ENCODE peak calls at places on chromosomes 3 and 15, in four cellular contexts. Z, M, E and I are unnamed samples.

GRCh38 chr15:66803182-66803729 is 101.2 kb downstream of the SMAD6 start:
- DNase-seq in Z (peak; percentile 80), M (peak; percentile 93), E (peak; percentile 89), I (no peak)

GRCh38 chr15:95024388-95024787 is 793.0 kb downstream of the MCTP2 start:
- DNase-seq in Z (no peak), M (no peak), E (no peak), I (no peak)

GRCh38 chr3:123271466-123272159 is 69.9 kb downstream of the SEC22A start:
- DNase-seq in Z (no peak), M (peak; percentile 82), E (no peak), I (no peak)

GRCh38 chr3:143754090-143754489 is 94.2 kb downstream of the SLC9A9 start:
- DNase-seq in Z (no peak), M (no peak), E (no peak), I (no peak)

GRCh38 chr15:91529534-91529933 is 324.0 kb upstream of the SLCO3A1 start:
- DNase-seq in Z (no peak), M (no peak), E (no peak), I (no peak)

GRCh38 chr3:59436164-59436958 is 386.5 kb upstream of the CFAP20DC start:
- DNase-seq in Z (no peak), M (no peak), E (no peak), I (no peak)

GRCh38 chr3:101695779-101696372 is 9.4 kb upstream of the RPL24 start:
- DNase-seq in Z (no peak), M (no peak), E (no peak), I (no peak)

GRCh38 chr15:74320358-74321247 is 46.8 kb downstream of the CYP11A1 start:
- DNase-seq in Z (no peak), M (no peak), E (peak; percentile 37), I (no peak)

GRCh38 chr3:173753593-173753992 is 356.0 kb downstream of the NLGN1 start:
- DNase-seq in Z (no peak), M (no peak), E (no peak), I (no peak)

GRCh38 chr15:79887054-79887453 is 9.8 kb downstream of the MTHFS start:
- DNase-seq in Z (no peak), M (no peak), E (no peak), I (no peak)

GRCh38 chr3:73516656-73517055 is 108.1 kb downstream of the PDZRN3 start:
- DNase-seq in Z (no peak), M (no peak), E (peak; percentile 70), I (no peak)
- H3K4me1 ChIP-seq in Z (no peaks in the 10 kb centered on the region), M (peaks cover 39% of the 10 kb centered on the region), E (peaks cover 57% of the 10 kb centered on the region), I (peaks cover 66% of the 10 kb centered on the region)

DNA sequence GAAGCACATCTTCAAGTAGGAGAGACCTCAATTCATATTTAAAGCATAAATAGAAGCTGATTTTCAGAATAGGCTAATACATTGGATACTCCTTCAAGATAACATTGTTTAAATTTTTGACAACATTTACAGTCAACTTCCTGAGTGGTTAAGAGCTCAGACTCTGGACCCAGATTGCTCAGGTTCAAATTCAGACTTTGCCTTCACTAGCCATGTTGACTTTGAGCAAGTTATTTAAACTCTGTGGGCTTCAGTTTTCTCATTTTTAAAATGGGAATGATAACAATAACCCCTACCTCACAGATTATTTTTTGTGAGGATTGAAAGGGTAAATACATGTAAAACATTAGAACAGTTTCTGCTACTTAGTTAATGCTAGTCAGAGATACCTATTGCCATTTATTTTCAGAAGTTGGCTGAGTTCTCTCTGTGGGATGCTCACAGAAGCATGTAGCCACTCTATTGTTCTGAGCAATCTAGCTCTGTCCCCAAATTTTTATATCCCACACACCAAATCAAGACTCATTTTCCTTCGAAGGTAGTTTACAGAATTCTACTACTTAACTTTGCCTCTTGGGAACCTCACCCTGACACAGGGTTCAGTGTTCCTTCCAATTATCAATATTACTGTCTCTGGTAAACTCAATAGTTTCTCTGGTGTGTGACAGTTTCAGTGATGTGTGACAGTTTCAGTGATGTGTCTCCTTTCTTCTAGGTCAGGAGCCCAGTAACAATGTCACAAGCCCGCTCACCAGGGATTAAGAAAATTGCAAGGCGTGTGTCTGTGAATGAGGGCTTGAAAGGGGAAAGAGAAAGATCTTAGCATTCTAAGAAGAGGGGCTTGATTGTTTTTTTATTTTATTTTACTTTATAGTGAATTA is 79.4 kb upstream of the OSTN start:
- DNase-seq in Z (no peak), M (no peak), E (no peak), I (no peak)
- TF ChIP-seq POLR2AphosphoS5 in Z (no peak), M (no peak), E (no peak), I (no peak)

GRCh38 chr3:64895095-64895494 is 207.3 kb upstream of the ADAMTS9 start:
- DNase-seq in Z (no peak), M (no peak), E (no peak), I (no peak)
- H3K27ac ChIP-seq in Z (no peak overlapping the region), M (no peak overlapping the region), E (no peak overlapping the region), I (no peak overlapping the region)

GRCh38 chr3:154242766-154243165 is 81.5 kb downstream of the DHX36 start:
- DNase-seq in Z (no peak), M (no peak), E (no peak), I (no peak)
- H3K4me1 ChIP-seq in Z (no peaks in the 10 kb centered on the region), M (peaks cover 22% of the 10 kb centered on the region), E (no peaks in the 10 kb centered on the region), I (peaks cover 17% of the 10 kb centered on the region)

GRCh38 chr3:188594137-188594536 is 440.2 kb downstream of the LPP start:
- DNase-seq in Z (no peak), M (no peak), E (no peak), I (no peak)
- TF ChIP-seq POLR2AphosphoS5 in Z (no peak), M (no peak), E (no peak), I (no peak)

GRCh38 chr3:52218454-52218853 is 7.0 kb downstream of the TLR9 start:
- DNase-seq in Z (peak; percentile 82), M (peak; percentile 66), E (peak; percentile 40), I (no peak)

GRCh38 chr3:52217409-52217805 is 8.0 kb downstream of the TLR9 start:
- DNase-seq in Z (peak; percentile 38), M (peak; percentile 62), E (no peak), I (no peak)

GRCh38 chr3:52218026-52218425 is 7.4 kb downstream of the TLR9 start:
- DNase-seq in Z (peak; percentile 55), M (no peak), E (no peak), I (no peak)

GRCh38 chr3:52220380-52221026 is 4.9 kb downstream of the TLR9 start:
- DNase-seq in Z (peak; percentile 96), M (peak; percentile 93), E (peak; percentile 88), I (no peak)

DNA sequence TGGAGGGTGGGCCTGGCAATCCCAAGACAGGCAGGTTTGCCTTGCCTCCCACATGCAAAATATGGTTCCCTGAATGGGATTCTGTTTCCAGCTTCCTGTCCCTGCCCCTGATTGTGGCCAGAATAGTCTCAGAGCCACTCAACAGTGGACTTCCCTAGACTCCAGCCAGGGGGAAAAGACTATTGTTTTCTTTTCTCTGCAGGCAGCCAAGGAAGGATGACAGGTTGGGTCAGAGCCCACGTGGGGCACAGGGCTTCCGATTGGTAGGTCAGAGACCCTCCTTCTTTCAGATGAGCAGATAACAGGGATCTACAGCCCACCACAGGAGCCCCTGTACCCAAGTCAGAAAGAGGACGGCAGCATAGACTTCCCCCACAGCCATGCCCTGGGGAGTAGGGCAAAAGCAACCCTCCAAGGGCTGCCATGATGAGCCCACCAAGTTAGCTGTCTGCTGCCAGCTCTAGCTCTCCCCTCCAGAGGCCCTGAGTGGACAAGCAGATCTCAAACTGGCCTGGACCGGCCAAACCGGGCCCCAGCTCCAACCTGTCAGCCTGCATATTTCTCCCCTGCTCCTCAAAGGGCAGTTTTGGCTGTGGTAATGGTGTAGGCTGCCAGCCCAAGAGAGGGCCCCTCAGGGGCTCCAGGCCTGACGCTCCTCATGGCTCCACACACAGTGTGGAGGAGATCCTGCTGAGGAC is 6.3 kb downstream of the TLR9 start:
- DNase-seq in Z (peak; percentile 59), M (peak; percentile 61), E (no peak), I (no peak)
- H3K27ac ChIP-seq in Z (peak overlapping the region; percentile 67), M (no peak overlapping the region), E (peak overlapping the region; percentile 87), I (no peak overlapping the region)